ENCODE peak calls at places on chromosomes 7 and 10, in four cellular contexts. C is HepG2, P is HCT116, W is K562. I is an unnamed sample.

GRCh38 chr7:93040355-93040754 is 77.4 kb downstream of the SAMD9 start:
- DNase-seq in C (no peak), P (no peak), W (no peak), I (no peak)

GRCh38 chr10:129570185-129570584 is 103.1 kb downstream of the MGMT start:
- DNase-seq in C (no peak), P (no peak), W (no peak), I (no peak)

GRCh38 chr7:6171532-6172330 is 100.7 kb downstream of the CYTH3 start:
- DNase-seq in C (no peak), P (no peak), W (no peak), I (no peak)

GRCh38 chr7:106068986-106069385 is 43.1 kb downstream of the SYPL1 start:
- DNase-seq in C (no peak), P (no peak), W (no peak), I (no peak)

GRCh38 chr10:70891636-70892035 is 3.3 kb upstream of the PCBD1 start:
- DNase-seq in C (no peak), P (no peak), W (no peak), I (no peak)

GRCh38 chr10:82037076-82037475 is 162.1 kb downstream of the NRG3 start:
- DNase-seq in C (no peak), P (no peak), W (no peak), I (no peak)

GRCh38 chr10:47121336-47121735 is 178.7 kb upstream of the GDF10 start:
- DNase-seq in C (no peak), P (no peak), W (no peak), I (no peak)

GRCh38 chr7:51019891-51020855 is 237.5 kb upstream of the GRB10 start:
- DNase-seq in C (no peak), P (no peak), W (no peak), I (no peak)

GRCh38 chr7:91959023-91959422 is 18.4 kb downstream of the AKAP9 start:
- DNase-seq in C (no peak), P (no peak), W (no peak), I (no peak)

GRCh38 chr7:55463863-55464262 is 98.7 kb downstream of the LANCL2 start:
- DNase-seq in C (no peak), P (no peak), W (no peak), I (no peak)

GRCh38 chr10:104521901-104522827 is 118.9 kb upstream of the SORCS3 start:
- DNase-seq in C (no peak), P (no peak), W (no peak), I (no peak)

GRCh38 chr10:24949616-24950015 is 2.8 kb downstream of the PRTFDC1 start:
- DNase-seq in C (no peak), P (no peak), W (no peak), I (no peak)

GRCh38 chr7:131034166-131034881 is 293.4 kb upstream of the MKLN1 start:
- DNase-seq in C (no peak), P (no peak), W (no peak), I (no peak)

GRCh38 chr7:85065306-85065705 is 121.5 kb downstream of the SEMA3D start:
- DNase-seq in C (no peak), P (no peak), W (no peak), I (no peak)

GRCh38 chr10:80173441-80173840 is 31.9 kb downstream of the ANXA11 start:
- DNase-seq in C (no peak), P (no peak), W (no peak), I (no peak)

GRCh38 chr10:102555781-102556328 is 52.1 kb downstream of the SUFU start:
- DNase-seq in C (no peak), P (no peak), W (no peak), I (no peak)

GRCh38 chr10:29109700-29110099 is 179.2 kb upstream of the LYZL1 start:
- DNase-seq in C (peak; percentile 65), P (no peak), W (no peak), I (no peak)

GRCh38 chr10:30870926-30871325 is 160.7 kb downstream of the ZNF438 start:
- DNase-seq in C (no peak), P (no peak), W (no peak), I (no peak)

GRCh38 chr10:132515811-132516726 is 21.5 kb upstream of the INPP5A start:
- DNase-seq in C (no peak), P (no peak), W (no peak), I (no peak)

GRCh38 chr10:102718220-102718619 is 3.8 kb downstream of the SFXN2 start:
- DNase-seq in C (peak; percentile 83), P (no peak), W (peak; percentile 73), I (no peak)

GRCh38 chr10:111076682-111077661 is at the start of gene ADRA2A:
- DNase-seq in C (no peak), P (no peak), W (no peak), I (no peak)

GRCh38 chr10:86535057-86535882 is 13.7 kb upstream of the WAPL start:
- DNase-seq in C (peak; percentile 38), P (peak; percentile 31), W (peak; percentile 76), I (peak; percentile 20)

GRCh38 chr10:53904506-53905241 is 896.4 kb downstream of the PCDH15 start:
- DNase-seq in C (no peak), P (no peak), W (no peak), I (no peak)

GRCh38 chr7:112207106-112207592 is 654 bp downstream of the ZNF277 start:
- DNase-seq in C (no peak), P (no peak), W (peak; percentile 46), I (no peak)

GRCh38 chr7:114082934-114083647 is 164.3 kb upstream of the PPP1R3A start:
- DNase-seq in C (no peak), P (no peak), W (no peak), I (no peak)

GRCh38 chr10:43201545-43202131 is 63.4 kb downstream of the CSGALNACT2 start:
- DNase-seq in C (no peak), P (no peak), W (no peak), I (no peak)

GRCh38 chr7:128875523-128875948 is 12.9 kb downstream of the ATP6V1F start:
- DNase-seq in C (no peak), P (no peak), W (no peak), I (no peak)

GRCh38 chr10:43316988-43317387 is 50.1 kb upstream of the RASGEF1A start:
- DNase-seq in C (no peak), P (no peak), W (no peak), I (no peak)

GRCh38 chr10:99329891-99330674 is 927 bp downstream of the CNNM1 start:
- DNase-seq in C (no peak), P (no peak), W (no peak), I (no peak)

GRCh38 chr10:19815478-19816419 is 483 bp upstream of the PLXDC2 start:
- DNase-seq in C (no peak), P (no peak), W (peak; percentile 8), I (no peak)

GRCh38 chr7:132142006-132142405 is 434.3 kb downstream of the PLXNA4 start:
- DNase-seq in C (no peak), P (no peak), W (no peak), I (no peak)

GRCh38 chr7:45584261-45585210 is 10.4 kb downstream of the ADCY1 start:
- DNase-seq in C (no peak), P (no peak), W (no peak), I (no peak)
- TF ChIP-seq TCF7L2 in C (no peak), P (no peak), W (no peak), I (no peak)

GRCh38 chr7:28473567-28474266 is 61.4 kb downstream of the CREB5 start:
- DNase-seq in C (no peak), P (no peak), W (no peak), I (no peak)
- TF ChIP-seq TCF7L2 in C (no peak), P (no peak), W (no peak), I (no peak)

DNA sequence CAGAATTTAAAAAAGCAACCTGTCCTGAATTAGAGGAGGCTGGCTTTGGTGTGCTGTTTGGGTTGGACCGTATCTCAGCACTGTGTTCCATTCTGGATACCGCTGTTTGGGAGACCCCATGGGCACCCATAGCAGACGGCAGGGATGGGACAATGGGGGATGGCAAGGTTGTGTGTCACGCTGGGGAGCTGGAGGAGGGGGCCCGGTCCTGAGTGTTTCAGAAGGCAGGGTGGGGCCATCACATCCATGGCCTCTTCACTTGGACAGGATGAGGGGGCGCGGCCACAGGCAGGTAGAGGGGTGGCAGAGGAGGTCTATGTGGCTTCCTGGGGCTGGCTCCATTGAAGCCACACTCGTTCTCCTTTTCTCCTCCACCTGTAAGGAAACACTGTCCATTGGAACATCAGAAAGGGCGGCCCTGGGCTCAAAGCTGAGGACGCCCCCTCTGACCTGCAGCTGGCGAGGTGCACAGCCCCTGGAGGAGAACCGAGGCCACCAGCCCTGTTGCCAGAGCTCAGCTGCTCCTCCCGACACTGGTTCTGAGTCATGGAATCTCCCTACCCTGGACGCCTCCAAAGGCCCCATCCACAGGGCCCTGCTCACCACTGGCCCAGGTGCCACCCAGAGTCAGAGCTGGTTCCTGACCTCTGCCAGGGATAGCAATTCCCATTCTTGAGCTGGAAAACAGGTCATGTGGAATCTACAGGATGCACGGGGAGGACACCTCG is 587.3 kb downstream of the DNAJB6 start:
- DNase-seq in C (no peak), P (no peak), W (no peak), I (no peak)
- TF ChIP-seq TCF7L2 in C (no peak), P (no peak), W (no peak), I (no peak)

GRCh38 chr7:30775992-30776391 is 4.8 kb downstream of the MINDY4 start:
- DNase-seq in C (no peak), P (no peak), W (no peak), I (no peak)

GRCh38 chr7:30776971-30777370 is 5.8 kb downstream of the MINDY4 start:
- DNase-seq in C (no peak), P (no peak), W (no peak), I (no peak)

GRCh38 chr7:30780909-30781308 is 9.7 kb downstream of the MINDY4 start:
- DNase-seq in C (no peak), P (no peak), W (no peak), I (no peak)

GRCh38 chr7:30779574-30779973 is 8.4 kb downstream of the MINDY4 start:
- DNase-seq in C (no peak), P (no peak), W (no peak), I (no peak)

DNA sequence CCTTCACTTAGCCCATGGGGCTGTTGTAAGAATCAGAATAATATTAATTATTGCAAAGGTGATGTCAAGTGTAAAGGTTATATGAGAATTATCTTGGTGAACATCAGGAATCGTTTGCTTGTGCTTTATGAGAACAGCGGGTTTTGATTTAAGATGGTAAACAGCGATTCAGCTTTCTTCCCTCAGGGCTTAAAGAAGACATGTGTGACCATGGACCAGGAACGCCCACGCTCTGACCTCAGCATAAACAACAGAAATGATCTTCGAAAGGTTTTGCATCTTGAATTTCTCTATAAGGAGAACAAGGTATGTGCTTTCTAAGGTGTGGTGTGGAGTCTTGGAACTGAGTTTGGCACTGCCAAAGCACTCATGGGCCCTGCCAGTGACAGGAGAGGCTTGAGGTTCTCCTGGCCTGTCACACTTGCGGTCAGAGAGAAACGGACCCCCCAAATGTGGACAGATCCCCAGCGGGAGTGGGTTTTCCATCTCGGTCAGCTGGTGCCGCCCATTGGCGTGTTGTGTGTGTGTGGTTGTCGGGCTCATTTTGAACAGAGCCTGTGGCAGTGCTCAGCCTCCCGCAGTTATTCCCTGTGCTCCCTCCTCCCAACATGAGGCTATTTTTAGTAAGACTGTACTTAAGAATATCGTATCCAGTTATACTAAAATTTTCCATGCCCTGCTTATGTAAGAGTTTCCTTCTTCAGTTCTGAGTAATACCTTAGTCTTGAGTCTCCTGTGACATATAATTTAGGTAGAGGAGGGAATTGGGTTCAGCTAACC is 7.2 kb downstream of the MINDY4 start:
- DNase-seq in C (no peak), P (no peak), W (no peak), I (no peak)
- TF ChIP-seq TCF7L2 in C (no peak), P (no peak), W (no peak), I (no peak)

GRCh38 chr7:142357953-142358520 is 100.2 kb upstream of the PRSS58 start:
- DNase-seq in C (peak; percentile 47), P (peak; percentile 73), W (peak; percentile 79), I (peak; percentile 38)
- TF ChIP-seq TCF7L2 in C (no peak), P (no peak), W (no peak), I (no peak)

GRCh38 chr10:117541909-117542705 is 439 bp upstream of the EMX2 start:
- DNase-seq in C (no peak), P (no peak), W (no peak), I (no peak)
- TF ChIP-seq TCF7L2 in C (no peak), P (no peak), W (no peak), I (no peak)